ENCODE peak calls at places on chromosome 7, in six cellular contexts. F is stomach; X is GM23248; C is NCI-H345; S is activated naive CD4-positive, alpha-beta T cell treated with Interleukin-2 at 50 U/mL for 16 hours; H is right atrium auricular region. E is an unnamed sample.

GRCh38 chr7:29879609-29880008 is 73.3 kb downstream of the WIPF3 start:
- DNase-seq in X (peak), C (no peak), H (peak), F (no peak), S (no peak), E (no peak)

GRCh38 chr7:74012842-74013249 is 15.1 kb upstream of the ELN start:
- DNase-seq in F (no peak), H (no peak), S (no peak), C (no peak), X (no peak), E (no peak)

GRCh38 chr7:129831424-129832058 is 121.2 kb downstream of the UBE2H start:
- DNase-seq in S (no peak), H (no peak), F (no peak), C (no peak), X (peak), E (no peak)

GRCh38 chr7:35003679-35004278 is 33.5 kb downstream of the DPY19L1 start:
- DNase-seq in S (no peak), F (peak), C (peak), X (peak), H (no peak), E (peak)

GRCh38 chr7:149866139-149866785 is 7.5 kb upstream of the ATP6V0E2 start:
- DNase-seq in F (no peak), C (no peak), X (no peak), H (no peak), S (no peak), E (no peak)

GRCh38 chr7:101018271-101019167 is 1.4 kb upstream of the MUC17 start:
- DNase-seq in H (no peak), S (no peak), C (no peak), F (no peak), X (no peak), E (no peak)

GRCh38 chr7:116433246-116433645 is 66.3 kb upstream of the CAV2 start:
- DNase-seq in F (no peak), X (peak), H (no peak), C (no peak), S (no peak), E (no peak)

GRCh38 chr7:151066273-151066974 is 7.0 kb downstream of the SLC4A2 start:
- DNase-seq in H (no peak), X (no peak), C (no peak), F (no peak), S (no peak), E (no peak)

GRCh38 chr7:116554911-116555310 is 30.1 kb downstream of the CAV1 start:
- DNase-seq in S (no peak), C (no peak), H (no peak), F (no peak), X (no peak), E (no peak)

GRCh38 chr7:70598976-70599375 is 533.0 kb upstream of the GALNT17 start:
- DNase-seq in C (peak), F (peak), H (no peak), X (peak), S (no peak), E (peak)

GRCh38 chr7:91353923-91354322 is 89.7 kb downstream of the FZD1 start:
- DNase-seq in H (no peak), C (no peak), X (no peak), S (no peak), F (no peak), E (no peak)

GRCh38 chr7:152329469-152329868 is 106.3 kb downstream of the KMT2C start:
- DNase-seq in F (no peak), X (no peak), C (no peak), H (no peak), S (no peak), E (no peak)

GRCh38 chr7:57774300-57774699 is 324.3 kb downstream of the ZNF716 start:
- DNase-seq in C (no peak), H (no peak), S (no peak), F (no peak), X (no peak), E (no peak)

GRCh38 chr7:11716185-11716584 is 115.8 kb downstream of the THSD7A start:
- DNase-seq in X (peak), C (peak), S (no peak), H (no peak), F (peak), E (peak)

GRCh38 chr7:45143616-45144015 is 14.0 kb upstream of the RAMP3 start:
- DNase-seq in F (no peak), X (peak), C (no peak), H (no peak), S (no peak), E (no peak)

GRCh38 chr7:25597881-25598456 is 369.7 kb upstream of the NPVF start:
- DNase-seq in C (no peak), S (no peak), H (no peak), X (no peak), F (no peak), E (no peak)

GRCh38 chr7:20152511-20152910 is 64.7 kb downstream of the MACC1 start:
- DNase-seq in H (no peak), S (no peak), X (peak), C (no peak), F (no peak), E (no peak)

GRCh38 chr7:22698762-22699161 is 28.2 kb upstream of the IL6 start:
- DNase-seq in C (no peak), F (no peak), X (no peak), H (no peak), S (peak), E (no peak)

GRCh38 chr7:105649727-105650381 is 68.6 kb upstream of the EFCAB10 start:
- DNase-seq in S (no peak), H (no peak), C (no peak), X (peak), F (no peak), E (no peak)

GRCh38 chr7:118195837-118196474 is 12.0 kb downstream of the LSM8 start:
- DNase-seq in S (peak), F (peak), X (peak), C (peak), H (no peak), E (peak)

GRCh38 chr7:83211685-83212084 is 49.0 kb upstream of the PCLO start:
- DNase-seq in F (no peak), S (no peak), X (no peak), C (no peak), H (no peak), E (no peak)

GRCh38 chr7:151866028-151866427 is 10.9 kb downstream of the PRKAG2 start:
- DNase-seq in S (no peak), C (no peak), F (no peak), X (no peak), H (no peak), E (no peak)

GRCh38 chr7:82506208-82506607 is 62.6 kb upstream of the CACNA2D1 start:
- DNase-seq in H (no peak), C (no peak), X (no peak), F (no peak), S (no peak), E (no peak)

GRCh38 chr7:47407136-47407535 is 174.8 kb downstream of the TNS3 start:
- DNase-seq in X (no peak), S (no peak), C (no peak), F (peak), H (no peak), E (no peak)

GRCh38 chr7:105209870-105210269 is 178.9 kb downstream of the SRPK2 start:
- DNase-seq in H (no peak), F (no peak), X (no peak), C (no peak), S (no peak), E (no peak)

GRCh38 chr7:36283711-36284130 is 105.9 kb upstream of the ANLN start:
- DNase-seq in S (no peak), F (peak), C (no peak), H (peak), X (no peak), E (no peak)

GRCh38 chr7:138520742-138521141 is 60.7 kb downstream of the TRIM24 start:
- DNase-seq in H (no peak), C (no peak), X (no peak), F (no peak), S (no peak), E (no peak)

GRCh38 chr7:30779574-30779973 is 8.4 kb downstream of the MINDY4 start:
- DNase-seq in X (no peak), H (no peak), S (no peak), C (no peak), F (no peak), E (no peak)

E was measured in DMS153.